ENCODE peak calls at places on chromosomes 13 and 19, in six cellular contexts. U is IMR-90, N is neuronal stem cell, H is H1, Y is trophoblast cell, V is mesenchymal stem cell. X is an unnamed sample.

GRCh38 chr13:82298110-82298509 is 1584.2 kb downstream of the SLITRK1 start:
- DNase-seq in U (no peak), N (no peak), H (no peak), Y (no peak), V (no peak), X (no peak)

GRCh38 chr13:37106642-37107041 is 1.2 kb upstream of the CSNK1A1L start:
- DNase-seq in U (peak; percentile 6), N (no peak), H (no peak), Y (no peak), V (no peak), X (peak; percentile 16)

GRCh38 chr13:31012285-31013024 is 80.0 kb downstream of the TEX26 start:
- DNase-seq in U (peak; percentile 46), N (no peak), H (no peak), Y (no peak), V (peak; percentile 46), X (peak; percentile 59)

GRCh38 chr13:98581971-98582702 is 5.2 kb upstream of the STK24 start:
- DNase-seq in U (peak; percentile 85), N (no peak), H (no peak), Y (no peak), V (peak; percentile 83), X (no peak)

GRCh38 chr19:13095393-13095784 is 7.3 kb downstream of the LYL1 start:
- DNase-seq in U (no peak), N (no peak), H (no peak), Y (no peak), V (no peak), X (peak; percentile 46)

GRCh38 chr19:44696939-44697669 is 1.8 kb upstream of the CEACAM16 start:
- DNase-seq in U (no peak), N (no peak), H (no peak), Y (no peak), V (no peak), X (peak; percentile 28)

GRCh38 chr19:10612515-10613119 is 12.7 kb upstream of the SLC44A2 start:
- DNase-seq in U (no peak), N (no peak), H (no peak), Y (no peak), V (no peak), X (no peak)

GRCh38 chr13:99191900-99192399 is 8.7 kb upstream of the UBAC2 start:
- DNase-seq in U (peak; percentile 74), N (no peak), H (no peak), Y (no peak), V (no peak), X (no peak)

GRCh38 chr13:50403311-50403710 is 388.1 kb downstream of the KCNRG start:
- DNase-seq in U (peak; percentile 53), N (no peak), H (no peak), Y (no peak), V (no peak), X (no peak)

GRCh38 chr13:113552079-113552478 is 32.5 kb upstream of the TFDP1 start:
- DNase-seq in U (no peak), N (no peak), H (no peak), Y (no peak), V (no peak), X (no peak)

GRCh38 chr13:33543631-33544030 is 258.1 kb upstream of the STARD13 start:
- DNase-seq in U (no peak), N (no peak), H (no peak), Y (no peak), V (no peak), X (peak; percentile 26)

GRCh38 chr13:108961542-108962125 is 332.2 kb downstream of the MYO16 start:
- DNase-seq in U (peak; percentile 62), N (peak; percentile 57), H (no peak), Y (peak; percentile 2), V (peak; percentile 71), X (peak; percentile 69)

GRCh38 chr13:100392709-100393630 is 195.6 kb downstream of the GGACT start:
- DNase-seq in U (peak; percentile 100), N (peak; percentile 14), H (peak; percentile 41), Y (peak; percentile 86), V (peak; percentile 100), X (peak; percentile 99)

GRCh38 chr19:16293133-16294085 is 31.2 kb upstream of the KLF2 start:
- DNase-seq in U (peak; percentile 99), N (no peak), H (no peak), Y (no peak), V (peak; percentile 94), X (no peak)

GRCh38 chr13:21034602-21035190 is 26.7 kb downstream of the LATS2 start:
- DNase-seq in U (no peak), N (no peak), H (no peak), Y (no peak), V (no peak), X (peak; percentile 64)

GRCh38 chr13:67048793-67049150 is 181.4 kb downstream of the PCDH9 start:
- DNase-seq in U (peak; percentile 82), N (no peak), H (no peak), Y (no peak), V (peak; percentile 74), X (peak; percentile 4)

GRCh38 chr13:88263808-88264207 is 592.6 kb downstream of the SLITRK5 start:
- DNase-seq in U (no peak), N (no peak), H (no peak), Y (no peak), V (no peak), X (no peak)

GRCh38 chr13:19239114-19239860 is 57.7 kb upstream of the TUBA3C start:
- DNase-seq in U (no peak), N (no peak), H (no peak), Y (no peak), V (no peak), X (no peak)

GRCh38 chr13:52846567-52847321 is 1.7 kb downstream of the PCDH8 start:
- DNase-seq in U (peak; percentile 2), N (peak; percentile 85), H (no peak), Y (no peak), V (no peak), X (peak; percentile 85)

GRCh38 chr19:1825909-1826556 is 14.0 kb upstream of the ATP8B3 start:
- DNase-seq in U (peak; percentile 56), N (peak; percentile 84), H (peak; percentile 56), Y (peak; percentile 77), V (peak; percentile 80), X (peak; percentile 84)

GRCh38 chr19:34082289-34083077 is 89.8 kb upstream of the LSM14A start:
- DNase-seq in U (no peak), N (peak; percentile 18), H (peak; percentile 21), Y (peak; percentile 95), V (no peak), X (peak; percentile 88)

GRCh38 chr19:10713317-10713716 is 4.6 kb upstream of the DNM2 start:
- DNase-seq in U (no peak), N (no peak), H (no peak), Y (no peak), V (no peak), X (no peak)

GRCh38 chr19:16213076-16213475 is 15.4 kb downstream of the AP1M1 start:
- DNase-seq in U (peak; percentile 17), N (no peak), H (no peak), Y (no peak), V (no peak), X (no peak)

DNA sequence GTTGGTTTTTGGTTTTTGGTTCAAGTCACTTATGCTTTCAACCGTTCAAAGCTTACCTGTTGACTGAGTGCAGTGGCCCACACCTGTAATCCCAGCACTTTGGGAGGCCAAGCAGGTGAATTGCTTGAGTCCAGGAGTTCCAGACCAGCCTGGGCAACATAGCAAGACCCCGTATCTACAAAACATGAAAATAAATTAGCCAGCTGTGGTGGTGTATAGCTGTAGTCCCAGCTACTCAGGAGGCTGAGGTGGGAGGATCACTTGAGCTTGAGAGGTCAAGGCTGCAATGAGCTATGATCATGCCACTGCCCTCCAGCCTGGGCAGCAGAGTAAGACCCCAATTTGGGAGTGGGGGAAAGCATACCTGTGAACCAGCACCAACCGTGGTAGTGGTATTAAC is 43.7 kb downstream of the PEX11G start:
- DNase-seq in U (no peak), N (no peak), H (no peak), Y (no peak), V (no peak), X (no peak)
- H3K36me3 ChIP-seq in U (peaks cover 55% of the 10 kb centered on the region), N (peaks cover 92% of the 10 kb centered on the region), H (peaks cover 27% of the 10 kb centered on the region), Y (peaks cover 77% of the 10 kb centered on the region), V (peaks cover 77% of the 10 kb centered on the region), X (no peaks in the 10 kb centered on the region)

DNA sequence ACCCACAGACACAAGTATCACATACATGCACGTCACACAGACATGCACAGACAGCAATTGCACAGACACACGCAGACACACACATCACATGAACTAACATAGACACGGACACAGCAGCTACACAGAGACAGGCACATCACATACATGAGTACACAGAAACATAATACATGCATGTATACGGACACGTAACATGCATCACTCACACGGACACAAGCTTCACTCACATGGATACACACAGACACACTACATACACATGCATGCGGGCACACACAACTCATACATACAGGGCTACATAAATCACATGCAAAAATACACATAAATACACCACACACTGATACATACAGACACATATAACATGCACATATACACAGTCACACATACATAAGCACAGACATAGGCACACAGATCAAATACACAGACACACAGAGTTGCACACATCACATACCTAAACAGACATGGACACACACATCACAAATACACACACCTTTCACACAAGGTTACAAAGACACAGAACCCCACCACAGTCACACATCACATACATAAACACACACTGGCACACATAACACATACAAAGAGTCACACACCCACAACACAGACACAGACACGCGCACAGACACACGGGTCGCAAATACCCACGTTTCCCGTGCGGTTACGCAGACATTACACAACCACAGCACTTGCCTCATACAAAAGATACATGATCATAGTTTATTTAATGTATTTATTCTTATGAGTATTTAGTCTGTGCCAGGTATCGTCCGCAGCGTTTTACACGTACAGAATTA is 1.1 kb upstream of the LMTK3 start:
- DNase-seq in U (no peak), N (no peak), H (no peak), Y (no peak), V (no peak), X (no peak)
- H2BK120ac ChIP-seq in U (no peak overlapping the region), N (no peak overlapping the region), H (no peak overlapping the region), Y (no peak overlapping the region), V (no peak overlapping the region), X (no peak overlapping the region)

DNA sequence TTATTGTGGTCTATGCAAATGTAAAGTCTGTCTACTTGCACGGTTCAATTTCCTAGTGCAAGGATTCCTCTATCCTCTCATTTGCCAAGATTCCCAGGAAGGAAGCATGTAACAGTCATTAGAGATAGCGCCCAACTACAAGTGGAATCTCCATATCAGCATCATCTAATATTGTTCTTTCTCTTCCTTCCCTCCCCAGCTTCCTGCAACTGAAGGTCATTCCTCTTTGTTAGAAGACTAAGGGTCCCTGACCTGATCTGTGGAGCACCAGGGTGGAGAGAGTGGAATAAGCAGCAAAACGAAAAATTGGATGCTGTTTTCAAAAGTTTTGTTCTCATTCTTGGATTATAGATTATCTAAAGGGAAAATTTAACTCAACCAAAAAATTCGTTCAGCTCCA is 714.0 kb downstream of the DIAPH3 start:
- DNase-seq in U (no peak), N (no peak), H (no peak), Y (no peak), V (no peak), X (no peak)
- H2AK5ac ChIP-seq in U (no peak overlapping the region), N (no peak overlapping the region), H (peak overlapping the region; percentile 39), Y (no peak overlapping the region), V (no peak overlapping the region), X (no peak overlapping the region)

GRCh38 chr19:38223617-38224013 is 407 bp downstream of the DPF1 start:
- DNase-seq in U (no peak), N (no peak), H (no peak), Y (no peak), V (peak; percentile 4), X (no peak)

GRCh38 chr19:38221421-38221820 is 2.6 kb downstream of the DPF1 start:
- DNase-seq in U (no peak), N (no peak), H (no peak), Y (no peak), V (no peak), X (no peak)

GRCh38 chr19:38221919-38222828 is 1.8 kb downstream of the DPF1 start:
- DNase-seq in U (no peak), N (no peak), H (no peak), Y (no peak), V (no peak), X (no peak)

GRCh38 chr19:38223119-38223523 is 901 bp downstream of the DPF1 start:
- DNase-seq in U (no peak), N (no peak), H (no peak), Y (no peak), V (peak; percentile 8), X (no peak)

GRCh38 chr19:38224014-38224862 is at the start of gene DPF1:
- DNase-seq in U (peak; percentile 56), N (peak; percentile 77), H (no peak), Y (no peak), V (peak; percentile 78), X (peak; percentile 92)
- H3K36me3 ChIP-seq in U (no peaks in the 10 kb centered on the region), N (peaks cover 24% of the 10 kb centered on the region), H (no peaks in the 10 kb centered on the region), Y (no peaks in the 10 kb centered on the region), V (no peaks in the 10 kb centered on the region), X (no peaks in the 10 kb centered on the region)

X was measured in mesendoderm.